ENCODE peak calls at places on chromosomes 4 and X, in four cellular contexts. H is gastrocnemius medialis, B is mucosa of descending colon, C is cardiac muscle cell. K is an unnamed sample. For H3K9me3, the result is how much of the 10 kb centered on the place peaks cover.

GRCh38 chr4:95428216-95429085 is 120.3 kb downstream of the UNC5C start:
- DNase-seq in H (no peak), B (no peak), C (no peak), K (no peak)

GRCh38 chrX:12767856-12768255 is 23.4 kb upstream of the PRPS2 start:
- DNase-seq in H (no peak), B (no peak), C (no peak), K (no peak)

GRCh38 chr4:1052231-1052671 is 40.8 kb downstream of the FGFRL1 start:
- DNase-seq in C (no peak), H (no peak), B (peak), K (no peak)

GRCh38 chrX:27186671-27187070 is 276.5 kb downstream of the PPP4R3C start:
- DNase-seq in H (no peak), C (peak), B (no peak), K (no peak)

GRCh38 chr4:169251291-169252235 is 19.2 kb downstream of the SH3RF1 start:
- DNase-seq in H (no peak), C (no peak), B (no peak), K (peak)

GRCh38 chrX:96424007-96424406 is 260.6 kb upstream of the DIAPH2 start:
- DNase-seq in C (peak), H (no peak), B (no peak), K (no peak)

GRCh38 chr4:42632653-42633382 is 24.1 kb downstream of the ATP8A1 start:
- DNase-seq in H (no peak), B (no peak), C (no peak), K (no peak)

GRCh38 chr4:163164591-163164990 is 2.1 kb downstream of the NAF1 start:
- DNase-seq in H (no peak), C (peak), B (no peak), K (no peak)

GRCh38 chrX:73855546-73855945 is 292.5 kb downstream of the CHIC1 start:
- DNase-seq in B (no peak), H (peak), C (peak), K (peak)

GRCh38 chr4:2788532-2789103 is 4.3 kb upstream of the SH3BP2 start:
- DNase-seq in B (peak), H (no peak), C (peak), K (peak)

GRCh38 chrX:137234651-137235402 is 201.0 kb upstream of the GPR101 start:
- DNase-seq in B (no peak), H (no peak), C (no peak), K (no peak)

GRCh38 chrX:46209768-46210167 is 335.5 kb downstream of the ZNF674 start:
- DNase-seq in B (no peak), H (no peak), C (no peak), K (no peak)

GRCh38 chr4:115107411-115107810 is 6.0 kb downstream of the NDST4 start:
- DNase-seq in H (no peak), B (no peak), C (no peak), K (no peak)

GRCh38 chrX:12480956-12481355 is 310.3 kb upstream of the PRPS2 start:
- DNase-seq in H (no peak), C (no peak), B (no peak), K (no peak)

GRCh38 chr4:140152015-140152703 is 1.8 kb downstream of the MAML3 start:
- DNase-seq in B (peak), H (peak), C (no peak), K (peak)

GRCh38 chr4:138537739-138538138 is 295.6 kb upstream of the SLC7A11 start:
- DNase-seq in B (no peak), H (no peak), C (no peak), K (no peak)

GRCh38 chr4:30948653-30949052 is 228.5 kb downstream of the PCDH7 start:
- DNase-seq in H (no peak), B (no peak), C (peak), K (no peak)

GRCh38 chr4:15031993-15032660 is 29.8 kb downstream of the CPEB2 start:
- DNase-seq in H (no peak), B (no peak), C (no peak), K (no peak)

GRCh38 chrX:109889289-109890006 is 113.5 kb upstream of the TMEM164 start:
- DNase-seq in B (no peak), C (peak), H (no peak), K (no peak)

DNA sequence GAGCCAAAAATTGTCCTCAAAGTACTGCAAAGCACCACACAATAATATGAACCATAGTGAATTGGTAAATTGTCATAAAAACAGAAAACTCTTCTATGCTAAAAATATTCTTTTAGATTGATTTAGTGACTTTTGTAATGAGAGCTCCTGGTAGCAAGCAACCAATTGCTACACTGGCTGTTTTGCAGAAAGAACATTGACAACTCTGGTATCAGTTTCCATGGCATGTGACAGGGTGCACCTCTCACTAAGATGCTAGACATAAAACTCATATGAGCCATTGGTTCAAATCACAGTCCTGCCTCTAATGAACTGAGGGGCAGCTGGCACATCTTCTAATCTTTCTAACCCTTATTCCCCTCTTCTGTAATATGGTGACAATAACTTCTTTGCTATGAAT is 212.2 kb downstream of the HS3ST1 start:
- DNase-seq in B (no peak), H (no peak), C (no peak), K (no peak)
- H3K9me3 ChIP-seq in B (under half), H (under half), C (under half), K (under half)

GRCh38 chrX:82125103-82125502 is 923.2 kb downstream of the SH3BGRL start:
- DNase-seq in B (no peak), C (no peak), H (no peak), K (no peak)

DNA sequence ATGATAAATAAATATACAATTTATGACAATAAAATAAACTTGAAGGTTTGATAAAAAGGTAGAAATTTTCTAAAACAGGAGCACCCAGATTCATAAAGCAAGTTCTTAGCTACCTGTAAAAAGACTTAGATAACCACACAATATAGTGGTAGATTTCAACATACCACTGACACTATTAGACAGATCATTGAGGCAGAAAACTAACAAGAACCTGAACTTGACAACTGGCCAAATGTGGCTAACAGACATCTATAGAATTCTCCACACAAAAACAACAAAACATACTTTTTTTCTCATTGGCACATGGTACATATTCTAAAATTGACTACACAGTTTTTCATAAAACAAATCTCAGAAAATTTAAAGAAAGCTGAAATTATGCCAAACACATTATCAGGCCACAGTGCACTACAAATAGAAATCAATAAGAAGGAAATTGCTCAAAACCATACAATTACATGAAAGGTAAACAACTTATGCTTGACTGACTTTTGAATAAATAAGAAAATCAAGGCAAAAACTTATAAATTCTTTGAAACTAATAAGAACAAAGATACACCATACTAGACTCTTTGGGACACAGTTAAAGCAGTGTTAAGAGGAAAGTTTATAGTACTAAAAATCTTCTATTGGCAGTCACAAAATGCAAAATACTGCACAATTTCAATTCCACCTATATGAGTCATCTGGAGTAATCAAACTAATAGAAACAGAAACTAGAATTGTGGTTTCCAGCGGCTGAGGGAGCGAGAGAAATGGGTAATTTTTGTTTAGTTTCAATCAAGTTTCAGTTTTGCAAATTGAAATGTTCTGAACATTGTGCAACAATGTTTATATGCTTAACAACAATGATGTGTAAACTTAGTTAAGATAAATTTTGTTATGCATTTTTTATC is 925.6 kb downstream of the SH3BGRL start:
- DNase-seq in C (no peak), H (no peak), B (no peak), K (no peak)
- H3K9me3 ChIP-seq in C (under half), H (under half), B (under half), K (under half)

GRCh38 chr4:129063640-129064039 is 29.7 kb downstream of the SCLT1 start:
- DNase-seq in C (no peak), B (no peak), H (no peak), K (no peak)
- H3K9me3 ChIP-seq in C (under half), B (half or more), H (under half), K (under half)

GRCh38 chrX:48064261-48064660 is 7.2 kb downstream of the ZNF630 start:
- DNase-seq in B (no peak), C (no peak), H (no peak), K (no peak)
- H3K9me3 ChIP-seq in B (under half), C (under half), H (under half), K (under half)

GRCh38 chr4:91826186-91826585 is 477.6 kb upstream of the GRID2 start:
- DNase-seq in C (peak), H (no peak), B (no peak), K (no peak)

GRCh38 chr4:91827914-91828313 is 475.9 kb upstream of the GRID2 start:
- DNase-seq in H (no peak), B (no peak), C (no peak), K (no peak)

GRCh38 chr4:91829531-91829930 is 474.2 kb upstream of the GRID2 start:
- DNase-seq in C (peak), H (no peak), B (no peak), K (no peak)

GRCh38 chr4:91830681-91831395 is 472.9 kb upstream of the GRID2 start:
- DNase-seq in B (no peak), C (no peak), H (no peak), K (no peak)
- H3K9me3 ChIP-seq in B (under half), C (under half), H (under half), K (under half)